ENCODE peak calls at places on chromosome 22, in four cellular contexts. X is WTC11, O is fibroblast of lung, N is B cell. S is an unnamed sample.

GRCh38 chr22:40326905-40327735 is 19.2 kb upstream of the ADSL start:
- DNase-seq in X (no peak), O (peak), N (no peak), S (no peak)

GRCh38 chr22:27242917-27243589 is 558.5 kb downstream of the MN1 start:
- DNase-seq in X (no peak), N (no peak), O (no peak), S (no peak)

GRCh38 chr22:27588915-27589314 is 212.6 kb downstream of the MN1 start:
- DNase-seq in N (no peak), O (no peak), X (no peak), S (no peak)

GRCh38 chr22:31161386-31161785 is 1.4 kb downstream of the RNF185 start:
- DNase-seq in X (no peak), N (no peak), O (no peak), S (no peak)

GRCh38 chr22:34475886-34476285 is 555.6 kb upstream of the LARGE1 start:
- DNase-seq in N (no peak), O (no peak), X (no peak), S (no peak)

GRCh38 chr22:29478326-29479276 is 1.4 kb upstream of the NEFH start:
- DNase-seq in X (peak), O (no peak), N (peak), S (peak)

GRCh38 chr22:46842606-46843005 is 80.2 kb downstream of the TBC1D22A start:
- DNase-seq in X (no peak), N (no peak), O (no peak), S (no peak)

GRCh38 chr22:47032091-47032943 is 269.9 kb downstream of the TBC1D22A start:
- DNase-seq in N (no peak), O (no peak), X (peak), S (no peak)

GRCh38 chr22:19887251-19887985 is 32.7 kb upstream of the GNB1L start:
- DNase-seq in N (no peak), O (no peak), X (peak), S (no peak)

GRCh38 chr22:25668437-25668836 is 73.6 kb upstream of the MYO18B start:
- DNase-seq in X (no peak), N (no peak), O (peak), S (no peak)

GRCh38 chr22:39666495-39666894 is 95.9 kb downstream of the CACNA1I start:
- DNase-seq in O (no peak), N (no peak), X (no peak), S (no peak)

GRCh38 chr22:19514831-19515565 is 9.2 kb downstream of the CLDN5 start:
- DNase-seq in O (no peak), N (no peak), X (no peak), S (no peak)

GRCh38 chr22:17237031-17237668 is 17.9 kb upstream of the ADA2 start:
- DNase-seq in X (no peak), O (no peak), N (peak), S (no peak)

GRCh38 chr22:48824673-48825651 is 1002.7 kb downstream of the BRD1 start:
- DNase-seq in N (no peak), O (no peak), X (no peak), S (no peak)

GRCh38 chr22:43397766-43398165 is 14.0 kb upstream of the MPPED1 start:
- DNase-seq in O (no peak), X (no peak), N (no peak), S (no peak)

GRCh38 chr22:35645646-35646045 is 2.6 kb upstream of the APOL6 start:
- DNase-seq in O (no peak), X (no peak), N (no peak), S (no peak)

GRCh38 chr22:47161631-47162030 is 399.2 kb downstream of the TBC1D22A start:
- DNase-seq in O (no peak), X (peak), N (no peak), S (no peak)

GRCh38 chr22:43275545-43275981 is 67.6 kb downstream of the SCUBE1 start:
- DNase-seq in X (peak), N (no peak), O (no peak), S (no peak)

GRCh38 chr22:47323518-47323917 is 561.1 kb downstream of the TBC1D22A start:
- DNase-seq in X (no peak), N (no peak), O (no peak), S (no peak)

DNA sequence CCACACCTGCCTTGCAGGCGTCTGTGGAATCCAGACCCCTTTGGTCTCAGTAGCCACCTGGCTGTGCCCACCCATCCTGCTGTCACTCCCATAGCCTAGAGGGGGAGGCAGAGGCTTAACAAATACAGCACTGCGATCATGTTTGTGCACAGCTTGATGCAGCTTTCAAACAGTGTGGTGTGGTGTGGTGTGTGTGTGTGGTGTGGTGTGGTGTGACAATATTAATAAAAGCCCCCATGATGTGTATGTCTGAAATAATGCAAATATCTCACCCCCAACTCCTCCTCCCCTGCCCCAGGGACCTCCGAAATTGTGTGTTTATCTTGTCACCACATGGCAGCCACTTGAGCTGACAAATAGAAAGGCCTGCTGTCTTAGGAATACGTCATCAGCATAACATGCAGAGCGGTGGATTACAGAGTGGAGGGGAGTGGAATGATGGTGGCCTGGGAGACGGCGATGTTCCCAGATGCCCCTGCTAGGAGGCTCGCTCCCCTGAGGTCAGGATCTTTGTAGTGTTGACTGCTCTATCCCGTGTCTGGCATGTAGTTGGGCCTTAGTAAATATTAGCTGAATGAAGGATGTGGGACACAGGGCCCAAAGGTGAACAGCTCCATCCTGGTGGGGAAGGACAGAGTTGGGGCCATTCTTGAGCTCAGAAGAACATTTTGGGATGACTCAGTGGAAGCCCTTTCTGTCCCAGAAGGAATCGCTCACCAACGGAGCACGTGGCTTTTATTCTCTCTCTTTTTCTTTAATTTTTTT is 2.8 kb downstream of the PDXP start:
- DNase-seq in O (peak), N (no peak), X (no peak), S (no peak)
- TF ChIP-seq CTCF in O (peak), N (peak), X (no peak), S (peak)

GRCh38 chr22:24244144-24244787 is 616 bp downstream of the GGT5 start:
- DNase-seq in O (peak), N (no peak), X (no peak), S (no peak)
- TF ChIP-seq CTCF in O (no peak), N (no peak), X (no peak), S (no peak)

GRCh38 chr22:38353142-38353629 is 36.0 kb upstream of the CSNK1E start:
- DNase-seq in X (peak), O (peak), N (peak), S (peak)
- TF ChIP-seq CTCF in X (peak), O (peak), N (peak), S (peak)

GRCh38 chr22:32958021-32958420 is 100.2 kb downstream of the SYN3 start:
- DNase-seq in O (no peak), N (no peak), X (no peak), S (no peak)
- TF ChIP-seq CTCF in O (no peak), N (no peak), X (no peak), S (no peak)

GRCh38 chr22:41857860-41858199 is 24.9 kb downstream of the SREBF2 start:
- DNase-seq in N (no peak), O (no peak), X (no peak), S (no peak)
- TF ChIP-seq CTCF in N (peak), O (no peak), X (no peak), S (no peak)

DNA sequence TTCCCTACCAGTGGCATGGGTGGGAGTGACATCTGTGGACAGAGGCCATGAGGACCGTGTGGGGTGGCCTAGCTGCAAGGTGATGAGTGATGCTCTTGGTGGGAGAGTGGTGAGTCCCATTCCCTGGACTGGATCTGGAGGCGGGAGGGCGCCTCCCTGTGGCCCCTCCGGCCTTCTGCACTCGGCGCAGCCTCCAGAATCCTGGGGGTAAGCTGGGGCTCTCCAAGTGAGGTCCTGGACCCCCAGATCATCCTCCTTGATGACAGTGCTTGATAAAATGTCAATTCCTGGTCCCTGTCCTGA is 32.3 kb upstream of the PRR5 start:
- DNase-seq in N (no peak), X (peak), O (no peak), S (no peak)
- TF ChIP-seq CTCF in N (no peak), X (peak), O (peak), S (peak)